ENCODE peak calls at places on chromosomes 5 and 9, in four cellular contexts. N is right lobe of liver, V is Calu3, C is tibial artery. Q is an unnamed sample.

GRCh38 chr5:119316116-119316515 is 39.7 kb upstream of the TNFAIP8 start:
- DNase-seq in V (no peak), C (no peak), N (no peak), Q (no peak)

GRCh38 chr5:122906768-122907167 is 61.4 kb downstream of the SNX24 start:
- DNase-seq in C (no peak), V (no peak), N (no peak), Q (no peak)

GRCh38 chr9:92276223-92277007 is 17.1 kb downstream of the IARS1 start:
- DNase-seq in V (no peak), N (no peak), C (no peak), Q (no peak)

GRCh38 chr5:10489810-10490426 is 48.2 kb downstream of the ROPN1L start:
- DNase-seq in N (no peak), V (no peak), C (no peak), Q (no peak)

GRCh38 chr5:44345871-44346270 is 43.3 kb downstream of the FGF10 start:
- DNase-seq in N (no peak), V (no peak), C (no peak), Q (no peak)

GRCh38 chr9:83536332-83536731 is 1.9 kb downstream of the FRMD3 start:
- DNase-seq in N (no peak), C (no peak), V (no peak), Q (no peak)

GRCh38 chr5:135332519-135333150 is 66.4 kb downstream of the MACROH2A1 start:
- DNase-seq in C (no peak), V (no peak), N (no peak), Q (no peak)

GRCh38 chr5:332843-333242 is 11.3 kb downstream of the AHRR start:
- DNase-seq in V (no peak), N (no peak), C (no peak), Q (no peak)

GRCh38 chr5:38796739-38797108 is 49.1 kb upstream of the OSMR start:
- DNase-seq in V (no peak), C (no peak), N (no peak), Q (no peak)

DNA sequence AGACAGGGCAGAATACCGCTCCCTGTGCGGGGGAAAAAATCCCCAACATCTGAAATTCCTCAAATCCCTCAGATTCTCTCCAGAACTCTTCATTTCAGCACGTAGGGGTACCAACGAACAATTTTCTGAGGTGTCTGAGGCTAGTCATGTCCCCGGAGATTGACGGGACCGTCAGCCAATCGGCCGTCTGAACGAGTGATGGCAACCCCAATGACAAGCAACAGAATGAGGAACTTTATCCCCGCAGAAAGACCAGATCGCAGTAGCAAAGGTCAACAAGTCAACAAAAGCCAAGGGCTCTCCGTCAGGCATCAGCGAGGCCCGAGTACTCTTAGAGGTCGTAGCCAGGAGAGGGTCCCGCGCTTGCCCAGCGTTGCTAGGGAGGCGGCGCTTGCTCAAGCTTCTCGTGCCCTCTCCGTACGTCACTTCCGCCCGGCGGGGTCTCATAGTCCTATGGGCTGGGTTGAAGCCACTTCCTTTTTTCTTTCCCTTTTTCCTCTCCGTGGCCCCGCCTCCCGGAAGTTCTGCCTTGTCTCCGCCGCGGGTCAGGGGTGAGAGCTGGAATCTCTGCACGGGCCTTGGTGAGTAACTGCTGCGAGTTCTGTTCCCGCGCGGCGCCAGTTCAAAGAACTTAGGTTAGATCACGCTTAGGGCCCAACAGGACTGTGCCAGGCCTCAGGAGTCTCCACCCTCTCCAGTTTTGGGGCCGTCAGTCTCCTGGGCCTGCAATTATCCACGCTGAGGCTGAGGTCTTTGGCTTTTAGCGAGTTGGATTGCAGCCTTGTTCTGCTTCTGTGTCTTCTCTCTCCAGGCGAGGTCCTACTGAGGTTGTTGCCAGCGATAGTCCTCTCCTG is at the start of gene RNF20:
- DNase-seq in C (peak), N (peak), V (peak), Q (peak)
- TF ChIP-seq CTCF in C (no peak), N (no peak), V (no peak), Q (no peak)

DNA sequence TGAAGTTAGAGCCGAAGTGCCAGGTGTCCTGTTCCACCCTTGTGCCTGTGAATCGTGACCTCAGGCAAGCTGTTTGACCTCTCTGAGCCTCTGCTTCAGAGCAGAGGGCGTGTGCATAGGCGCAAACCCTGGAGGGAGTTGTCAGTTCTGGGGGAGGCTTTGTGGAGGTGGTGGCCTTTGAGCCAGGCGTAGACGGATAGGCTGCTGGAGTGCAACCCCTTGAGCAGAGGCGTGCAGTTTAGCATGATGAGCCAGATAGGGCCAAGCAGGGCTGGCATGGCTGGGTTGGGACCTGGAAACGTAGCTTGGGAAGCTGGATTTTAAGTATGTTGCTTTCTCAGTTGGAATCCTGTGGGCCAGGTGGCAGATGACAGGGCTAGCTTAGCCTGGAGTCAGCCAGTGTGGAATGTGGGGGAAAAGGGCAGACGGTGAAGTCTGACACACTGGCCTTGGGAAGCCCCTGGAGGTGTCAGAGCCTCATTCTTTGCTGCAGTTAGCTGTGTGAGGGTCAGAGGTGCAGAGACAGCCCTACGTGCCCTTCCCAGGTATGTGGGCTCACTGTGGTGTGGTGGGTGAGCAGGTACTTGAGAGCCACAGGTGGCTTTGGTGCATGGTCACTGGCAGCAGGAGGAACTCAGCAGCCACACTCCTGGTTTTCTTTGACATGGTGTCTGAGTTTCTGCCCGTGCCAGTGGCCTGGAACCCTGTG is 93.4 kb downstream of the DAB2IP start:
- DNase-seq in N (no peak), V (no peak), C (no peak), Q (no peak)
- TF ChIP-seq CTCF in N (no peak), V (no peak), C (no peak), Q (peak)

GRCh38 chr5:66966439-66966838 is 230.2 kb downstream of the CD180 start:
- DNase-seq in C (no peak), V (no peak), N (no peak), Q (no peak)
- TF ChIP-seq CTCF in C (no peak), V (no peak), N (peak), Q (no peak)

GRCh38 chr5:76601470-76601869 is 21.7 kb downstream of the F2RL2 start:
- DNase-seq in V (peak), N (no peak), C (no peak), Q (no peak)
- TF ChIP-seq CTCF in V (peak), N (peak), C (peak), Q (peak)

DNA sequence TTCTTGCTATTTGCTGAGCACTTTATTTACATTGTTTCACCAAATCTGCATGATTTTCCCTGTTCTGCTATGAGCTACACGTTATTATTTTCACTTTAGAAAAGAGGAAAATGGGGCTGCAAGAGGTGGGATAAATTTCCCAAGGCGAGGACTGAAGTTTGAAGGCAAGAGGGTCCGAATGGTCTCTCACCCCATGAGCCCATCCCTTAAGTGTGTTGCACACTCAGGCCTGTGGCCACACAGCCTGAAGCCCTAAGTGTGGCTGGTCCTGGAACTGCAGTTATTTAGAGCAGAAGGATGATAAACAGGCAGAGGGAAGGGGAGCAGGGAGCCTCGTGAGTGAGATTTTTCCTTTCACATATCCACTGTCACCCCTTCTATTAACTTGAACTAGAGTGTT is 7.8 kb downstream of the PDE8B start:
- DNase-seq in N (no peak), V (no peak), C (no peak), Q (no peak)
- TF ChIP-seq CTCF in N (peak), V (no peak), C (no peak), Q (peak)

DNA sequence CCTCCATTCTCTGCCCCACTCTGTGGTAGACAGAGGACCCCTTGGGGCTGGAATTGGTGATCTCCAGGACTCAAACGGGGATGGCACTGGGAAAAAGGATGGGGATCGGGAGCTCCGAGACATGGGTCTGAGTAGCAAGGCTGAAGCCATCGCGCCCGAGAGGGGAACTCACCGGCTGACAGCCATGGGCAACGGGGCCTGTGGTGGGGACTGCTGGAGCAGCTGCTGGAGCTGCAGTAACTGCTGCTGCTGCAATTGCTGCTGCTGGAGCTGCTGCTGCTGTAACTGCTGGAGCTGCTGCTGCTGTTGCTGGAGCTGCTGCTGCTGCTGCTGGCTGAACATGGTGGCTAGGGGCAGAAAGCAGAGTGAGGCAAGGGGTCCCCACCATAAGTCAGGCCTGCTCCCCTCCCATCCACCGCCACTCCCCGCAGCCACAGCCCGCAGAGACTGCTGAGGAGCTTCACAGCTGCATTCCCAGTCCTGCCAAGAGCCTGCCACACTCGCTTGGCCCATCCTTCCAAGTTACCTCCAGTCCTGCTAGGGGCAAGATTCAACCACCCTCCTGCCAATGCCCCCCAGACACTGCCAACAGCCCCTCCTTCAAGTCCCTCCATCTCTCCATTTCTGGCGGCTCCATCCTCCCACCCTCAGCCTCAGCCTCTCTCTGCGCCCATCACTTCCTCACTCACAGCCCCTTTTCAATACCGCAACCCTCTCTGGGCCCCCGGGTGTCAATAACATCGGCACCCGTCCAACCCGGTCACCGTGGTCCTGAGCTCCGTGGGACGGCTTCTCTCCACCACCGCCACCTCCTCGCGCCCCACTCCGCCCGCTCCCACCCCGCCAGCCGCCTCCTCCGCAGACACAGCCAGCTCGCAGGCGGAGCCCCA is 611 bp downstream of the CIZ1 start:
- DNase-seq in N (no peak), C (peak), V (no peak), Q (no peak)
- TF ChIP-seq CTCF in N (no peak), C (no peak), V (no peak), Q (no peak)

GRCh38 chr9:4742246-4742645 is 1.2 kb upstream of the AK3 start:
- DNase-seq in C (no peak), N (no peak), V (no peak), Q (no peak)

GRCh38 chr9:4750021-4750673 is 9.1 kb upstream of the AK3 start:
- DNase-seq in V (no peak), C (no peak), N (no peak), Q (no peak)

GRCh38 chr9:4743131-4743875 is 2.3 kb upstream of the AK3 start:
- DNase-seq in V (no peak), N (no peak), C (no peak), Q (no peak)

GRCh38 chr9:4748612-4749011 is 7.6 kb upstream of the AK3 start:
- DNase-seq in V (no peak), C (no peak), N (no peak), Q (no peak)

GRCh38 chr9:4746278-4746677 is 5.3 kb upstream of the AK3 start:
- DNase-seq in C (no peak), N (no peak), V (no peak), Q (no peak)
- TF ChIP-seq CTCF in C (no peak), N (no peak), V (no peak), Q (no peak)

DNA sequence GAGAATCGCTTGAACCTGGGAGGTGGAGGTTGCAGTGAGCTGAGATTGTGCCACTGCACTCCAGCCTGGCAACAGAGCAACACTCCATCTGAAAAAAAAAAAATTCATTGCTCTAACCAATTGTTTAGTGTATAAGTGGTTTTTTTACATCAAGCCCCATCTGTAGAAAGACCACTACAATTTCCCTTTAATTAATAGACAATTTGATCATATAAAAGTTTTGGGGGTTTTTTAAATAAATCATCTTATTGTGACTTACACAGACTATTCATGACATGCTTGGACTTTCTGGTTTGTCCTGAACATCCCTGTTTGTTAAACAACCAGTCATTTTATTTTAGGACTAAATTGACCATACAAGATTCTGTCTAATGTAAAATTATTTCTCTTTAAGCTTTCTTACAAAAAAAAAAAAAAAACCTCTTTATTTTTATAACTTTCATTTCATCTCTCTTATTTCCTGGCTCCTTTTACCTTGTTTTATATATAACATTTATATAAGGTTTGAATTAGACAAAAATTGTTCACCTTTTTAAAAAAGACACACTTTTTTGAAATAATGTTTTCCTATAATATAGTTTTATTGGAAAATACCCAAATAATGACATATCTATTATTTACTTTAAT is 9.8 kb upstream of the FANCC start:
- DNase-seq in V (no peak), N (no peak), C (no peak), Q (no peak)
- TF ChIP-seq CTCF in V (no peak), N (no peak), C (no peak), Q (no peak)

DNA sequence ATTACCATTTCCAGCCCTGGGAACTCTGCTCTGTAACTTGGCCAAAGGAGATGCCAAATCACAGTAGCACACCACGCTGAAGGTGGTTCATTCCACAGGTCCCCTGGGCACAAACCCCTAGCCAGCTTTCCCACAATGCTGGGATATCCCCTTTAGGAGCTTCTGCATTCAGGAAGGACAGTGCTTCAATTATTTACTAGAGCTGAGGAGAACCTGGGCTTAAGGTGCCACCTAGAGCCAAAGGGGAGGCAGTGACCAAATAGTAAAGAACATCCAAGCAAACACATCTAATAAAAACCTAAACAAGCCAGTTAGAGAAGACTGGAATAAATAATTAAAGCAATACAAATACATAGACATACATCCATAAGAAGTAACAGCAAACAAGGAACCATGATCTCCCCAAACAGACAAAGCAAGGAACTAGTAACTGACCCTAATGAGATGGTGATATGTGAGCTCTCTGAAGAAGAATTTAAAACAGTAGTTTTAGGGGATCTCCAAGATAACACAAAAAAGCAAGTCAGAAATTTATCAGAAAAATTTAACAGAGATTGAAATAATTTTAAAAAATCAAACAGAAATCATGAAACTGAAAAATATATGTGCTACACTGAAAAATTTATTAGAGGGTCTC is 14.6 kb downstream of the KIF4B start:
- DNase-seq in C (no peak), N (no peak), V (peak), Q (no peak)
- TF ChIP-seq CTCF in C (no peak), N (no peak), V (peak), Q (no peak)

DNA sequence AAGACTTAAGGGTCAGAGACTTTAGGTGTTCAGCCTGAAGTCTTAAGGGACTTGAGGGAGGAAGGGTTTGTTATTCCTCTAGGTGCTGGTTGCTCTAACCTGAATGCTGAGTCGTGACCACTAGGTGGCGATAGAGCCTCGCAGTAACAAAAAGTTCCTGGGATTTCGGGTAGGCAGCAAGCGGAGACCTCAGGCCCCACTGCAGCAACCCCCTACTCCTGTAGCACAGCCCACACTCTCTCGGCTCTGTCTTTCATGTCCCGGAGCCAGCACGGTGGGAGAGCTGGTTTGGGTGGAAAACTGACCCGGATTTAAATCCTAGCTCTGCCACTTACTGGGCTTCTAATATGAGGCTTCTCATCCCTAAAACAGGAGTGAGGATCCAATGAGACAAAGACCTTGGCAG is 100.3 kb upstream of the PANK3 start:
- DNase-seq in N (peak), C (peak), V (peak), Q (peak)
- TF ChIP-seq CTCF in N (peak), C (peak), V (peak), Q (peak)

Q was measured in chondrocyte.